ENCODE peak calls at places on chromosomes 13 and 19, in four cellular contexts. P is keratinocyte, U is breast epithelium, A is H1. B is an unnamed sample.

GRCh38 chr19:19461671-19462622 is 53.4 kb downstream of the TSSK6 start:
- DNase-seq in P (no peak), U (no peak), A (peak; percentile 78), B (peak; percentile 60)

GRCh38 chr13:40388617-40389016 is 277.8 kb downstream of the FOXO1 start:
- DNase-seq in P (no peak), U (peak; percentile 23), A (no peak), B (peak; percentile 46)

GRCh38 chr19:17951151-17952040 is 15.5 kb upstream of the KCNN1 start:
- DNase-seq in P (no peak), U (no peak), A (no peak), B (no peak)

GRCh38 chr13:35687336-35687735 is 210.8 kb upstream of the MAB21L1 start:
- DNase-seq in P (no peak), U (no peak), A (no peak), B (no peak)

GRCh38 chr13:70042193-70042592 is 65.4 kb upstream of the ATXN8OS start:
- DNase-seq in P (no peak), U (no peak), A (no peak), B (no peak)

GRCh38 chr13:35530147-35530546 is 53.7 kb upstream of the MAB21L1 start:
- DNase-seq in P (no peak), U (no peak), A (no peak), B (no peak)

GRCh38 chr19:58330458-58330857 is 3.7 kb downstream of the ZSCAN22 start:
- DNase-seq in P (no peak), U (no peak), A (no peak), B (no peak)

GRCh38 chr19:11181488-11181887 is 15.9 kb downstream of the KANK2 start:
- DNase-seq in P (no peak), U (no peak), A (no peak), B (no peak)

GRCh38 chr13:112446867-112447266 is 70.7 kb downstream of the SPACA7 start:
- DNase-seq in P (no peak), U (no peak), A (no peak), B (no peak)

GRCh38 chr13:30826911-30827577 is 79.0 kb upstream of the MEDAG start:
- DNase-seq in P (no peak), U (no peak), A (no peak), B (no peak)

GRCh38 chr13:80605007-80605406 is 264.1 kb upstream of the SPRY2 start:
- DNase-seq in P (no peak), U (no peak), A (no peak), B (no peak)

GRCh38 chr13:80599765-80600164 is 258.8 kb upstream of the SPRY2 start:
- DNase-seq in P (no peak), U (no peak), A (no peak), B (no peak)

GRCh38 chr13:80605743-80606142 is 264.8 kb upstream of the SPRY2 start:
- DNase-seq in P (no peak), U (no peak), A (no peak), B (no peak)

GRCh38 chr13:80603351-80603750 is 262.4 kb upstream of the SPRY2 start:
- DNase-seq in P (no peak), U (no peak), A (no peak), B (no peak)

GRCh38 chr13:80604094-80604493 is 263.2 kb upstream of the SPRY2 start:
- DNase-seq in P (no peak), U (no peak), A (no peak), B (no peak)
- TF ChIP-seq CTCF in P (no peak), U (no peak), A (no peak), B (peak; percentile 10)

GRCh38 chr13:99302637-99303505 is 4.3 kb downstream of the GPR183 start:
- DNase-seq in P (no peak), U (no peak), A (no peak), B (no peak)
- H3K4me3 ChIP-seq in P (no peak overlapping the region), U (no peak overlapping the region), A (no peak overlapping the region), B (no peak overlapping the region)

DNA sequence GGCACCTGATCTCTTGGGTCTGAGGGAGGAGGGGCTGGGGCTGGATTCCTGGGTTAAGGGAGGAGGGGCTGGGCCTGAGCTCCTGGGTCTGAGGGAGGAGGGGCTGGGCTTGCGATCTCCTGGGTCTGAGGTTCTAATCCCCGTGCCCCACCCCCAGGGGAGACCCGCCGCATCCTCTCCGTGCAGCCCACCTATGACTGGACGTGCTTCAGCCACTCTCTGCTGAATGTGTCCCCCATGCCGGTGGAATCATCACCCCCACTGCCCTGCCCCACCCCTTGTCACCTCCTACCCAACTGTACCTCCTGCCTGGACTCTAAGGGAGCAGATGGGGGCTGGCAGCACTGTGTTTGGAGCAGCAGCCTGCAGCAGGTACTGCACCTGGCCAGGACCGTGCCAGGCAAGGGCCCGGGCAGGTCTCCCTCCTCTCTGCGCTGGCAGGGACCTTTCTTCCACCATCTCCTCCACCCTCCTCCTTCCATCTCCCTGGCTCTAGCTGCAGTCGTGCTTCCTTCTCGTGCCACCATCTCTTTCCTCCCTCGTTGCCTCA is 27.1 kb downstream of the CNFN start:
- DNase-seq in P (no peak), U (no peak), A (no peak), B (no peak)
- H3K27ac ChIP-seq in P (no peak overlapping the region), U (no peak overlapping the region), A (no peak overlapping the region), B (no peak overlapping the region)

GRCh38 chr13:98332691-98333090 is 155.6 kb upstream of the RNF113B start:
- DNase-seq in P (no peak), U (no peak), A (no peak), B (no peak)
- TF ChIP-seq CTCF in P (no peak), U (no peak), A (no peak), B (no peak)